ENCODE peak calls at places on chromosomes 7 and 10, in five cellular contexts. F is H9, A is IMR-90, Q is trophoblast cell, J is H1. B is an unnamed sample.
A peak's percentile ranks its signal among the peaks of the same experiment; 100 is the strongest.

GRCh38 chr10:67788028-67788886 is 49.7 kb downstream of the DNAJC12 start:
- DNase-seq in A (no peak), F (peak; percentile 92), Q (peak; percentile 60), J (peak; percentile 94), B (peak; percentile 41)

GRCh38 chr10:66218981-66219587 is 706.8 kb upstream of the LRRTM3 start:
- DNase-seq in A (no peak), Q (no peak), J (no peak), F (no peak), B (no peak)

GRCh38 chr7:151683615-151684407 is 164.1 kb upstream of the RHEB start:
- DNase-seq in J (no peak), F (no peak), A (no peak), Q (peak; percentile 98), B (no peak)

GRCh38 chr7:96246972-96247371 is 74.9 kb downstream of the SLC25A13 start:
- DNase-seq in J (no peak), A (no peak), Q (no peak), F (no peak), B (no peak)

GRCh38 chr7:22625251-22625650 is 101.7 kb upstream of the IL6 start:
- DNase-seq in F (no peak), Q (no peak), A (no peak), J (no peak), B (no peak)

GRCh38 chr7:41579961-41580935 is 122.6 kb downstream of the INHBA start:
- DNase-seq in J (no peak), F (no peak), Q (peak; percentile 94), A (peak; percentile 96), B (no peak)

GRCh38 chr10:33529234-33529633 is 194.8 kb upstream of the NRP1 start:
- DNase-seq in A (no peak), Q (no peak), F (no peak), J (no peak), B (no peak)

GRCh38 chr10:122263971-122264370 is 7.1 kb upstream of the BTBD16 start:
- DNase-seq in F (no peak), J (no peak), A (peak; percentile 88), Q (peak; percentile 93), B (no peak)

GRCh38 chr10:104301907-104302690 is 33.1 kb downstream of the GSTO2 start:
- DNase-seq in Q (no peak), A (peak; percentile 40), J (no peak), F (no peak), B (no peak)

GRCh38 chr10:30828227-30828626 is 198.7 kb upstream of the LYZL2 start:
- DNase-seq in F (no peak), A (no peak), J (no peak), Q (no peak), B (no peak)

GRCh38 chr10:122128357-122128756 is 139.4 kb downstream of the TACC2 start:
- DNase-seq in Q (peak; percentile 64), J (no peak), F (no peak), A (peak; percentile 44), B (no peak)

GRCh38 chr10:5014936-5015335 is 11.3 kb upstream of the AKR1C2 start:
- DNase-seq in Q (no peak), F (no peak), A (no peak), J (no peak), B (no peak)

GRCh38 chr7:136803028-136803427 is 65.4 kb upstream of the CHRM2 start:
- DNase-seq in F (no peak), Q (peak; percentile 53), A (no peak), J (no peak), B (no peak)

GRCh38 chr10:58373446-58373834 is 11.8 kb upstream of the TFAM start:
- DNase-seq in F (no peak), J (no peak), A (no peak), Q (peak; percentile 16), B (no peak)

GRCh38 chr10:6492896-6493295 is 87.2 kb downstream of the PRKCQ start:
- DNase-seq in J (no peak), Q (no peak), A (no peak), F (no peak), B (no peak)

GRCh38 chr10:22635650-22636049 is 78.7 kb downstream of the PIP4K2A start:
- DNase-seq in A (no peak), F (no peak), J (no peak), Q (no peak), B (no peak)

GRCh38 chr7:94266278-94266677 is 128.4 kb upstream of the COL1A2 start:
- DNase-seq in F (no peak), A (no peak), Q (peak; percentile 46), J (no peak), B (no peak)

GRCh38 chr7:153193144-153193595 is 433.6 kb downstream of the ACTR3B start:
- DNase-seq in F (peak; percentile 79), J (peak; percentile 87), A (no peak), Q (peak; percentile 65), B (peak; percentile 43)

GRCh38 chr7:155373359-155374273 is 75.9 kb downstream of the INSIG1 start:
- DNase-seq in F (peak; percentile 64), A (peak; percentile 4), J (peak; percentile 71), Q (peak; percentile 18), B (no peak)

GRCh38 chr7:155371884-155372781 is 74.5 kb downstream of the INSIG1 start:
- DNase-seq in A (no peak), J (peak; percentile 60), Q (peak; percentile 14), F (no peak), B (no peak)

GRCh38 chr7:155371331-155371883 is 73.7 kb downstream of the INSIG1 start:
- DNase-seq in A (no peak), J (peak; percentile 64), Q (no peak), F (peak; percentile 43), B (no peak)

GRCh38 chr7:155374276-155375252 is 76.9 kb downstream of the INSIG1 start:
- DNase-seq in J (peak; percentile 60), A (no peak), F (peak; percentile 42), Q (peak; percentile 7), B (no peak)

DNA sequence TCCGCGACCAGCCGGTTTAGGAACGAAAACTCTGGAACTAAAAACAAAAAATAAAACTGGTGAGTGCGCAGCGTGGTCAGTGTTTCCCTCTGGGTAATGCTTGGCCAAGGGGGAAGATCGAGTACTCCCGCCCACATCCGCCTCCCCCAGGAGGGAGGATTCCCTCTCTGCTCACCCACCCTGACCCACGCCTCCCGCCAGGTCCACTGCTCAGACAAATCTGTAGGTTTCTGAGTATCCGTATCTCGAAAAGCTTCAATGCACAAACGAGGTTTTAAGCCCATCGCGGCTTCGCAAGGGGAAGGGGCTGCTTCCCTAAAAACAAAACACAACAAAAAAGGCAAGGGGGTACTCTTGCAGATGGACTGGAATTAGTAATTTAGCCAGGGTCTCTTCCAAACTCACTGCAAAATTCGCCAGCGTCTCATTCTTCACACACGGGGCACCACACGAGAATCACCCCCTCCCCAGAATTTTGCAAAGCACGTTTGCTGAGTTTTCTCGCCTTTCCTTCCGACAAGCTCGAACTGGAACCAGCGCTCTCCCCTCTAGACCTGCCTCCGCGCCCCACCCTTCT is 75.2 kb downstream of the INSIG1 start:
- DNase-seq in A (no peak), J (no peak), Q (no peak), F (no peak), B (no peak)
- H3K23ac ChIP-seq in A (no peak overlapping the region), J (no peak overlapping the region), Q (no peak overlapping the region), F (no peak overlapping the region), B (peak overlapping the region; percentile 47)

DNA sequence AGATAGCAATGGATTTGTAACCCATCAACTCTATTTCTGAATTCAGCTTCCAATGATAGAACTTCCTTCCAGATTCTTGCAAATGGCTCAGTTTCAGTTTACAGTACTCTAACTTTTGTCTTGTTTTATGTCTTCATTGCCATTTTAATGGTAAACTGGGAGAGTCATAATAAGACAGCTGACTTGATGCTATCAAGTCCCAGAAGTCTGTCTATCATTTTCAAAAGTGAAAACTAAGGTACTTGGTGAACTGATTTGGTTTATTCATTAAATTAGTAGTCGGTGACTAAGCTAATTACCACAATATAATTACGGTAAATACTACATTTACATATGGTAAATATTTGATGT is 25.0 kb downstream of the RTKN2 start:
- DNase-seq in J (no peak), F (no peak), A (no peak), Q (no peak), B (no peak)
- H2AFZ ChIP-seq in J (no peak overlapping the region), F (no peak overlapping the region), A (no peak overlapping the region), Q (no peak overlapping the region), B (no peak overlapping the region)

DNA sequence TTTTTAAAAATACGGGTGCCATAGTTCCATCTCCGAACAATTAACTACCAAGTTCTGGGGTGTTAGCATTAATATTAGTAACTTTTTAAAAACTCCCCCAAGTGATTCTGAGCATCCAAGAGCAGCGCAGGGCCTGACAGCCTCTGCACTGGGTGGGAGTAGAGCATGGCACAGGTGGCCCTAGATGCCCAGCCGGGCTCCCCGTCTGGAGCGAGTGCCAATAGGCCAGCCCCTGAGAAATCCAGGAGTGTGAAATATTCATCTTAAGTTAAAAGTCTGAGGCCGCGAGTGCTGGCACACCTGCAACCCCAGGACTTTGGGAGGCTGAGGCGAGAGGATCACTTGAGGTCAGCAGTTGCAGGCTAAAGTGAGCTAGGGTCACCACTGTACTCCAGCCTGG is 16.2 kb downstream of the FAM107B start:
- DNase-seq in J (no peak), F (no peak), A (no peak), Q (no peak), B (no peak)
- H3K4me1 ChIP-seq in J (no peaks in the 10 kb centered on the region), F (no peaks in the 10 kb centered on the region), A (no peaks in the 10 kb centered on the region), Q (no peaks in the 10 kb centered on the region), B (no peaks in the 10 kb centered on the region)

GRCh38 chr7:74084722-74085578 is 1.3 kb downstream of the LIMK1 start:
- DNase-seq in Q (no peak), F (peak; percentile 24), J (no peak), A (no peak), B (no peak)
- H3K23ac ChIP-seq in Q (peak overlapping the region; percentile 5), F (no peak overlapping the region), J (no peak overlapping the region), A (peak overlapping the region; percentile 79), B (peak overlapping the region; percentile 87)